ENCODE peak calls at places on chromosomes 3 and 15, in nine cellular contexts. B is HFF-Myc, F is B cell, I is A549, O is GM12878, J is omental fat pad, H is astrocyte of the spinal cord, V is AG10803, E is neural progenitor cell. Z is an unnamed sample.

GRCh38 chr15:80580107-80580506 is 115.0 kb upstream of the ABHD17C start:
- DNase-seq in B (peak), F (no peak), I (no peak), O (no peak), J (no peak), H (peak), V (peak), E (no peak), Z (no peak)

GRCh38 chr3:176395269-176395668 is 802.0 kb downstream of the TBL1XR1 start:
- DNase-seq in B (no peak), F (no peak), I (no peak), O (no peak), J (no peak), H (no peak), V (no peak), E (no peak), Z (no peak)

GRCh38 chr3:149437286-149437685 is 37.2 kb upstream of the TM4SF4 start:
- DNase-seq in B (no peak), F (no peak), I (no peak), O (no peak), J (no peak), H (no peak), V (no peak), E (no peak), Z (no peak)

GRCh38 chr3:72597756-72598195 is 250.5 kb downstream of the SHQ1 start:
- DNase-seq in B (no peak), F (peak), I (no peak), O (no peak), J (no peak), H (no peak), V (peak), E (peak), Z (peak)

GRCh38 chr3:39141211-39141995 is 12.0 kb downstream of the CSRNP1 start:
- DNase-seq in B (no peak), F (peak), I (no peak), O (no peak), J (no peak), H (no peak), V (peak), E (no peak), Z (no peak)

GRCh38 chr3:11591401-11592266 is 52.1 kb downstream of the VGLL4 start:
- DNase-seq in B (no peak), F (no peak), I (no peak), O (no peak), J (no peak), H (peak), V (peak), E (peak), Z (no peak)

GRCh38 chr3:194133661-194134230 is 2.2 kb upstream of the HES1 start:
- DNase-seq in B (no peak), F (no peak), I (no peak), O (no peak), J (no peak), H (peak), V (peak), E (no peak), Z (no peak)

GRCh38 chr3:2484162-2485026 is 385.7 kb downstream of the CNTN4 start:
- DNase-seq in B (no peak), F (no peak), I (no peak), O (no peak), J (no peak), H (no peak), V (no peak), E (no peak), Z (no peak)

GRCh38 chr15:77909131-77909940 is 168.2 kb downstream of the TBC1D2B start:
- DNase-seq in B (no peak), F (no peak), I (no peak), O (no peak), J (no peak), H (no peak), V (no peak), E (no peak), Z (no peak)

GRCh38 chr3:159200176-159200575 is 398.3 kb downstream of the MFSD1 start:
- DNase-seq in B (no peak), F (no peak), I (no peak), O (no peak), J (no peak), H (peak), V (peak), E (no peak), Z (no peak)

GRCh38 chr15:69887018-69887417 is 210.7 kb downstream of the TLE3 start:
- DNase-seq in B (no peak), F (no peak), I (no peak), O (no peak), J (no peak), H (no peak), V (no peak), E (no peak), Z (no peak)

GRCh38 chr3:197023241-197023997 is 6.2 kb downstream of the MELTF start:
- DNase-seq in B (no peak), F (peak), I (no peak), O (peak), J (no peak), H (no peak), V (no peak), E (no peak), Z (peak)

GRCh38 chr3:143182861-143183667 is 63.5 kb downstream of the CHST2 start:
- DNase-seq in B (no peak), F (no peak), I (no peak), O (no peak), J (no peak), H (no peak), V (no peak), E (no peak), Z (no peak)

GRCh38 chr3:197456271-197457091 is 99.3 kb downstream of the BDH1 start:
- DNase-seq in B (peak), F (no peak), I (peak), O (no peak), J (peak), H (peak), V (peak), E (peak), Z (no peak)

GRCh38 chr3:182118081-182118480 is 406.4 kb downstream of the SOX2 start:
- DNase-seq in B (no peak), F (no peak), I (no peak), O (no peak), J (no peak), H (peak), V (no peak), E (no peak), Z (no peak)

DNA sequence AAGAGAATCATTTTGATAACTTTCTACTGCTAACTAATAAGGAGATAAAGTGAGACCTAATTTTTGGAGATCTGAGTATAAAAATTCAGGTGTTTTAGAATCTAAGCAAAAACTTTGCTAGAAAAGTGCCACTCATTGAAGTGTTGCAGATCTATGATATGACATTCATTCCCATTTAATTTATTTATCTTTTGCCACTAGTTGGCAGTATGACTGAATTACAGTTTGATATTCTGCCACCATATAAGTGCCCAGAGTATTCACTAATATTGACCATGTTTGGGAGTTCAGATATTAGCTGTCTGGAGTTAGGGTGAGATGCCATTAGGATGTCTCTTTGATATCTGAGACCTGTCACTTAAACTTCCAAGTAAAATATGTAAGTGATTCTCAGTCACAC is 251.3 kb upstream of the GBE1 start:
- DNase-seq in B (no peak), F (no peak), I (no peak), O (no peak), J (no peak), H (no peak), V (no peak), E (no peak), Z (no peak)
- TF ChIP-seq CTCF in B (peak), F (no peak), I (peak), O (peak), J (no peak), H (peak), V (peak), E (peak), Z (peak)

DNA sequence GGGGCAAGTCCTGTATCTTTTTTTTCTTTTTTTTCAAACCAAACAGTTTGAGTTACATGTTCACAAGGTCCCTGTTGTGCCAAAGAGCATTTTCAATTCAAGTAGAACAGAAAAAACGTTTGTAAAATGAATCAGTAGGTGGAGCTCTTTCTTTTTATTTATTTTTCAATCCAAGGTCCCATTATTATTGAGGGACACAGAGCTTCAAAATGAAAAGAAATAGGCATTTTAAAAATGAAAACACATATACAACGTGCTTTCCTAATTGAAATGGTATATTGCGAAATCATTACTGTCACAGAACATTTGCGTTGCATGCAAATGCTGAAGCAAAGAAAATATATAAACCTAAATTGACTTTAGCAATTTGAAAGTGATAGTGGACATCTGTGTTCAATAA is 711.0 kb downstream of the MECOM start:
- DNase-seq in B (no peak), F (no peak), I (no peak), O (no peak), J (no peak), H (peak), V (peak), E (no peak), Z (no peak)
- TF ChIP-seq CTCF in B (no peak), F (no peak), I (no peak), O (no peak), J (no peak), H (peak), V (peak), E (peak), Z (peak)

DNA sequence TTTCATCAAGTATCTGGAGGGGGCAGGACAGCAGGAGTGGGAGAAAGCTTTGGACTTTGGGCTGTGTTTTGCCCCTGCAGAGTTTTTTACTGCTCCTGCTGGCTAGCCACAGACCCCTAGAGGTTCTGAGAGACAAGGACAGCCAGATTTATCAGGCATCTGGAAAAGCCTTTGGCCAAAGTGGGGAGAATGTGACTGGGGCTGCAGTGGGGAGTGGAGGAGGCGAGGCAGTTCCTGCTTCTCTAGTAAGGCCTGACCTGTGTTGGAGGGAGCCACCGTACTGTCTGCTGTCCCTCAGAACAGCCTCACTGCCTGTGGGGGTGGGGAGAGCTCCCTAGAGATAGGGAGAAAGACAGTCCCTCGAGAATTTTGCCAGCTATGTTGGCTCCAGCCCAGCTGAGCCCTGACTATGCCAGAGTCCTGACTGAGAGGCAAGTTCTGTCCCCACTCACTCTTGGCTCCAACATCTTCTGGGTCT is 2.2 kb downstream of the ALPK3 start:
- DNase-seq in B (no peak), F (no peak), I (no peak), O (no peak), J (no peak), H (no peak), V (no peak), E (peak), Z (no peak)
- TF ChIP-seq CTCF in B (no peak), F (no peak), I (no peak), O (no peak), J (no peak), H (no peak), V (no peak), E (no peak), Z (no peak)

DNA sequence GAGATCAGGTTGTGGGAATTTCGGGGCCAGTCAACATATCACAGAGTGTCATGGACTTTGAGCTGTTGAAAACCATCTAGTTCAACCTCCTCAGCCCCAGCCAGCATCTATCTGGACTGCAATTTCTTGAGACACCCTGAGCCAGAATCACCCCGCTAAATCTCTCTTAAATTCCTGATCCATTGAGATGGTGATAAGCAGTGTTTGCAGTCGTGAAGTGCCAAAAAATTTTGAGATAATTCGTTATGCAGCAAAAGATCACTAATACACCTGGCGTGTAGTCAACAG is 29.3 kb downstream of the TMED3 start:
- DNase-seq in B (no peak), F (no peak), I (no peak), O (no peak), J (no peak), H (no peak), V (no peak), E (no peak), Z (no peak)
- TF ChIP-seq CTCF in B (no peak), F (peak), I (no peak), O (no peak), J (no peak), H (no peak), V (no peak), E (no peak), Z (no peak)

GRCh38 chr15:91068966-91069365 is 31.1 kb upstream of the SV2B start:
- DNase-seq in B (no peak), F (no peak), I (no peak), O (no peak), J (no peak), H (no peak), V (no peak), E (no peak), Z (no peak)
- TF ChIP-seq CTCF in B (peak), F (no peak), I (no peak), O (peak), J (no peak), H (no peak), V (no peak), E (peak), Z (peak)

DNA sequence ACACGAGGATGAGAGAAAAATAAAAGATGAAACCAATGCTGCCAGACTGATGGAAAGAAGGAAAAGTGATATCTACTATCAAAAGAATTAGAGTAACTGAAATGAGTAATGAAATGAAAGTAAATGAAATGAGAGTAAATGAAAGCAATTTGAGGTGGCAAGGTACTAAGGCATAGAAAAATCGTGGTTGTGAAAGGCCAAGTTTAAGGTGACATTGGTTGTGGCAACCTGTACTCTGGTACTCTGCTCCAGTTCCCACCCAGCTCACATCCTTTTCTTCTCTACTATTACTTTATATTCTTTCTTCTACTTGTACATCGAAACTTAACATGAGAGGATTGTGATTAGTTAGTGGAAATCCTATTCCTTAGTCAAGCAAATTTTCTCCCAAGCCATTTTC is 10.1 kb downstream of the RFX7 start:
- DNase-seq in B (no peak), F (no peak), I (no peak), O (no peak), J (no peak), H (no peak), V (no peak), E (no peak), Z (no peak)
- TF ChIP-seq CTCF in B (no peak), F (no peak), I (no peak), O (no peak), J (no peak), H (no peak), V (no peak), E (no peak), Z (no peak)

DNA sequence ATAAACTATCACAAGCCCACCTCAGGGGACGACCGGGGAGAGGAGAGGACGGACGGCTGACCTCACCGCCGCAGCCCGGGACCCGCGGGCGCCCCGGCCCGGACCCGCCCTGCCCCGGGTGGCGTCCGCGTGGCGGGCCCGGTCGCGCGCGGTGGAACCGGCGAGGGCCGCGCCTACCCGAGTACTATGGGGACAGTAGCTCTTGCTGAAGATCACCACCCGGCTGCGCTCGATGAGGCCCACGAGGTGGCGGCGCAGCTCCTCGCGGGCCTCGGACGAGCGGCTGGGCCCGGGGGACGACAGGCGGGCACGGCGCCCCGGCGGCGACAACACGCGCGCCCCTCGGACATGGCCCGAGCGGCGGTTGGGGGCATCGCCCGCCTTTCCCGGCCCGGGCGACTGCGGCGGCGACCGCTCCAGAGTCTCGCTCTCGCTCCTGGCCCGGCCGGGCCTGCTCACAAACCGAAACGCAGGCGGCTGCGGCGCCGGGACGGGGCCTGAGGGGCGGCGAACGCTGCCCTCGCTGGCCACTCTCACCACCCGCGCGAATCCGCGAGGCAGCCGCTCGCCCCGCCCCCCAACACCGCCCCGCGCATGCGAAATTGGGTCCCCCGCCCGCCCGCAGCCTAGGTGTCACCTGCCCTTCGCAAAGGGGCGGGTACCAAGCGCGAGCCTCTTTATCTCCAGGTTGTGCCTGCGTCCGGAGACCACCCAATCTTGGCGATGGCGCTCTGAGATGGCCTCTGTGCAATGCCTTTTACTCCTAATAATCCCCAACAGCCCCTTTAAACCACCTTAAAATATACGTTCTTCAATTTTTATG is at the start of gene TXNRD3:
- DNase-seq in B (no peak), F (no peak), I (peak), O (no peak), J (peak), H (peak), V (peak), E (peak), Z (peak)
- TF ChIP-seq CTCF in B (no peak), F (no peak), I (peak), O (no peak), J (no peak), H (no peak), V (no peak), E (peak), Z (no peak)

Z was measured in D721Med.